ENCODE peak calls at places on chromosomes 16 and 17, in five cellular contexts. One of them, this sample, is unnamed. For H3K36me3, the result is how much of the 10 kb centered on the place peaks cover.

GRCh38 chr17:80426671-80427326 is 11.8 kb downstream of the ENDOV start:
- DNase-seq in upper lobe of right lung: peak
- DNase-seq in lower lobe of right lung: peak
- DNase-seq in Caco-2: peak
- DNase-seq in NT2/D1: peak
- DNase-seq in this sample: peak

GRCh38 chr17:14950216-14950615 is 314.9 kb downstream of the PMP22 start:
- DNase-seq in upper lobe of right lung: no peak
- DNase-seq in NT2/D1: no peak
- DNase-seq in lower lobe of right lung: no peak
- DNase-seq in Caco-2: no peak
- DNase-seq in this sample: no peak

GRCh38 chr16:82133798-82134197 is 36.2 kb downstream of the MPHOSPH6 start:
- DNase-seq in Caco-2: no peak
- DNase-seq in NT2/D1: no peak
- DNase-seq in upper lobe of right lung: no peak
- DNase-seq in lower lobe of right lung: no peak
- DNase-seq in this sample: no peak

GRCh38 chr16:275041-275621 is 613 bp downstream of the RGS11 start:
- DNase-seq in upper lobe of right lung: peak
- DNase-seq in NT2/D1: no peak
- DNase-seq in Caco-2: no peak
- DNase-seq in lower lobe of right lung: no peak
- DNase-seq in this sample: no peak

GRCh38 chr16:66274335-66275110 is 92.0 kb upstream of the CDH5 start:
- DNase-seq in lower lobe of right lung: no peak
- DNase-seq in Caco-2: no peak
- DNase-seq in NT2/D1: no peak
- DNase-seq in upper lobe of right lung: no peak
- DNase-seq in this sample: no peak

GRCh38 chr16:51152691-51153261 is 1.7 kb upstream of the SALL1 start:
- DNase-seq in NT2/D1: no peak
- DNase-seq in upper lobe of right lung: no peak
- DNase-seq in Caco-2: no peak
- DNase-seq in lower lobe of right lung: no peak
- DNase-seq in this sample: no peak

GRCh38 chr17:12673788-12674187 is 8.1 kb downstream of the MYOCD start:
- DNase-seq in upper lobe of right lung: no peak
- DNase-seq in lower lobe of right lung: no peak
- DNase-seq in NT2/D1: no peak
- DNase-seq in Caco-2: no peak
- DNase-seq in this sample: no peak

GRCh38 chr17:83179378-83179777 is 100.0 kb downstream of the METRNL start:
- DNase-seq in Caco-2: no peak
- DNase-seq in lower lobe of right lung: no peak
- DNase-seq in upper lobe of right lung: no peak
- DNase-seq in NT2/D1: no peak
- DNase-seq in this sample: peak

GRCh38 chr16:471353-472198 is 46.1 kb downstream of the RAB11FIP3 start:
- DNase-seq in lower lobe of right lung: no peak
- DNase-seq in upper lobe of right lung: no peak
- DNase-seq in Caco-2: no peak
- DNase-seq in NT2/D1: peak
- DNase-seq in this sample: no peak

GRCh38 chr16:80060470-80060869 is 459.9 kb upstream of the MAF start:
- DNase-seq in Caco-2: no peak
- DNase-seq in lower lobe of right lung: no peak
- DNase-seq in NT2/D1: no peak
- DNase-seq in upper lobe of right lung: no peak
- DNase-seq in this sample: no peak

GRCh38 chr17:18984273-18985114 is 20.1 kb downstream of the FAM83G start:
- DNase-seq in upper lobe of right lung: no peak
- DNase-seq in lower lobe of right lung: no peak
- DNase-seq in NT2/D1: no peak
- DNase-seq in Caco-2: no peak
- DNase-seq in this sample: no peak

GRCh38 chr16:54282923-54283734 is 3.5 kb downstream of the IRX3 start:
- DNase-seq in Caco-2: peak
- DNase-seq in upper lobe of right lung: no peak
- DNase-seq in lower lobe of right lung: no peak
- DNase-seq in NT2/D1: no peak
- DNase-seq in this sample: no peak

DNA sequence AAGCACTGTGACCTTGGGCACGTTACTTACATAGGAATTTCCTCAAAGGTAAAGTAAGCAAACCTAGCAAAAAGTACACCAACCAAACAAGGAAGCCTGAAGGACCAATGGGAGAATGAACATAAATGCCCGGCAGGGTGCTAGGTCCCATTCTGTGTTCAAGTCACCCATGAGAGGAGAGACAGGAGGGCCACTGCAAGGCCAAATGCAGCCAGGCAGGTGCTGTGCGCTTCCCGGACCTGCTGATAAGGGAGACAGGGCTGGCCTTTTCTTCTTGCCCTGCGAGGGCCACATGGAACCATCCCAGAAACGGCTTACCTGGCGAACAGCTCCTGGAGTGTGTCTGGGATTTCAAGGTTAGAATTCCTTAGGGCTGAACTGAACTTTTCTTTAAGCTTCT is 69.0 kb downstream of the GTF3C1 start:
- DNase-seq in Caco-2: no peak
- DNase-seq in upper lobe of right lung: no peak
- DNase-seq in NT2/D1: no peak
- DNase-seq in lower lobe of right lung: no peak
- DNase-seq in this sample: no peak
- H3K36me3 ChIP-seq in Caco-2: under half
- H3K36me3 ChIP-seq in upper lobe of right lung: half or more
- H3K36me3 ChIP-seq in NT2/D1: half or more
- H3K36me3 ChIP-seq in lower lobe of right lung: half or more
- H3K36me3 ChIP-seq in this sample: half or more

GRCh38 chr17:58345500-58345899 is 6.5 kb downstream of the SUPT4H1 start:
- DNase-seq in NT2/D1: no peak
- DNase-seq in Caco-2: no peak
- DNase-seq in lower lobe of right lung: no peak
- DNase-seq in upper lobe of right lung: peak
- DNase-seq in this sample: no peak
- H3K4me3 ChIP-seq in NT2/D1: no peak
- H3K4me3 ChIP-seq in Caco-2: no peak
- H3K4me3 ChIP-seq in lower lobe of right lung: no peak
- H3K4me3 ChIP-seq in upper lobe of right lung: no peak
- H3K4me3 ChIP-seq in this sample: no peak

GRCh38 chr16:89272631-89273030 is 55.1 kb downstream of the ZNF778 start:
- DNase-seq in lower lobe of right lung: no peak
- DNase-seq in NT2/D1: no peak
- DNase-seq in Caco-2: no peak
- DNase-seq in upper lobe of right lung: no peak
- DNase-seq in this sample: no peak
- H3K36me3 ChIP-seq in lower lobe of right lung: half or more
- H3K36me3 ChIP-seq in NT2/D1: half or more
- H3K36me3 ChIP-seq in Caco-2: under half
- H3K36me3 ChIP-seq in upper lobe of right lung: half or more
- H3K36me3 ChIP-seq in this sample: under half

DNA sequence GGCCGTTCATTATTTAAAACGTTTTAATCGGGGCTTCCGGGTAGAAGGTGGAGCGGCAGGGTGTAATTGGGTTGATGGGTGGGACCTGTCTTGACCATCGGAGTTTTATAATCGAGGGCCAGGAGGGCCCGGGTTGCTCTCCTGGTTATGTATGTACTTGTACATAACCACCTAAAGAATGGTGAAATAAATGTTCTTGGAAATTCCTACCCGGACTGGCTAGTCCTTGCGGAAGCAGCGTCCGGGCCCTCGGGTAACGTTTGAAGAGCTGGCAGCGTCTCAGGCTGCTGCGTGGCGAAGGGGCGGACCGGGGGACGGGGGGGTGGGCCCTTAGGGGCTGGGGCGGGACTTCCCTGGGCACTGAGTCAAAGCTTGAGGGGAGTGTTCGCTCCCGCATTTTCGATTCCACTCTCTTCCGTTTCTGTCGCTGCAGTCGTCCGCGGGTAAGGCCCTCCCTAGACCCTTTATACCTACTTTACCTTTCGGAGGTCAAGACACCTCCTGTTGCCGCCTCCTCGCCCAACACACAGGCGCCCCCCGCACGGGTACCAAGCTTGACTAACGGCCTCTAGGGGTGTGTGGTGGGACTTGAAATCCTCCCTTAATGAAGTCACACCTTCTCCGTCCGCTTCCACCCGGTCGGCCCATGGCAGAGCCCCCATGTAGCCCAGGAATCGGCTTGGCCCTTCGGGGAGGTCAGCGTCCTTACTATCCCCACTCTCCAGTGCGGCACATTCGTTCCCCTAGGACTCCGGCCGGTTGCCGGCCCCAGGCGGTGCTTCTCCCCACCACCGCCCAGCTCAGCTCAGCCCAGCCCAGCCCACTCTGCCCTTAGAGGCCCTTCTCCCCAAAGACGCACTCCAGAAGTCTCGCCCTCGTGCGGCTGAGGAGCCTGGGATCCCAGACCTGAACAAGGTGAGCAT is at the start of gene TMEM106A:
- DNase-seq in NT2/D1: peak
- DNase-seq in lower lobe of right lung: peak
- DNase-seq in Caco-2: peak
- DNase-seq in upper lobe of right lung: peak
- DNase-seq in this sample: peak
- H3K4me3 ChIP-seq in NT2/D1: peak
- H3K4me3 ChIP-seq in lower lobe of right lung: peak
- H3K4me3 ChIP-seq in Caco-2: peak
- H3K4me3 ChIP-seq in upper lobe of right lung: peak
- H3K4me3 ChIP-seq in this sample: peak

This sample was measured in right lobe of liver.